ENCODE peak calls at places on chromosome 13, in six cellular contexts. C, J, A, U, B and Q are unnamed samples. For H3K27me3, the result is how much of the 10 kb centered on the place peaks cover.

GRCh38 chr13:46469064-46469463 is 82.0 kb upstream of the RUBCNL start:
- DNase-seq in C (no peak), J (no peak), A (no peak), U (no peak), B (no peak), Q (no peak)

GRCh38 chr13:39956036-39956435 is 300.6 kb downstream of the COG6 start:
- DNase-seq in C (no peak), J (no peak), A (no peak), U (no peak), B (no peak), Q (no peak)

GRCh38 chr13:50561774-50562173 is 281.7 kb downstream of the DLEU7 start:
- DNase-seq in C (no peak), J (no peak), A (no peak), U (no peak), B (no peak), Q (no peak)

GRCh38 chr13:32545083-32545482 is 6.5 kb upstream of the N4BP2L2 start:
- DNase-seq in C (no peak), J (no peak), A (no peak), U (no peak), B (no peak), Q (no peak)

GRCh38 chr13:31056650-31057275 is 104.9 kb downstream of the HSPH1 start:
- DNase-seq in C (no peak), J (no peak), A (no peak), U (no peak), B (no peak), Q (no peak)

GRCh38 chr13:40315416-40316064 is 350.9 kb downstream of the FOXO1 start:
- DNase-seq in C (no peak), J (no peak), A (no peak), U (no peak), B (peak), Q (no peak)

GRCh38 chr13:74444877-74445479 is 310.8 kb upstream of the KLF12 start:
- DNase-seq in C (no peak), J (no peak), A (no peak), U (no peak), B (no peak), Q (no peak)

GRCh38 chr13:30346159-30346788 is 38.9 kb upstream of the KATNAL1 start:
- DNase-seq in C (no peak), J (no peak), A (no peak), U (no peak), B (no peak), Q (no peak)

GRCh38 chr13:91571681-91572080 is 173.3 kb downstream of the GPC5 start:
- DNase-seq in C (no peak), J (no peak), A (no peak), U (no peak), B (no peak), Q (no peak)

GRCh38 chr13:88707652-88708051 is 1036.5 kb downstream of the SLITRK5 start:
- DNase-seq in C (no peak), J (no peak), A (no peak), U (no peak), B (no peak), Q (no peak)

GRCh38 chr13:100566543-100566942 is 22.0 kb downstream of the GGACT start:
- DNase-seq in C (no peak), J (no peak), A (no peak), U (no peak), B (no peak), Q (no peak)

GRCh38 chr13:100443998-100444328 is 144.6 kb downstream of the GGACT start:
- DNase-seq in C (no peak), J (no peak), A (no peak), U (no peak), B (no peak), Q (no peak)

GRCh38 chr13:105019073-105019472 is 1516.4 kb downstream of the EFNB2 start:
- DNase-seq in C (no peak), J (no peak), A (no peak), U (no peak), B (no peak), Q (no peak)

GRCh38 chr13:42168497-42168896 is 103.5 kb upstream of the AKAP11 start:
- DNase-seq in C (no peak), J (no peak), A (no peak), U (no peak), B (no peak), Q (no peak)

GRCh38 chr13:72983085-72983768 is 75.6 kb upstream of the KLF5 start:
- DNase-seq in C (no peak), J (no peak), A (no peak), U (no peak), B (no peak), Q (peak)

GRCh38 chr13:33307820-33308219 is 22.3 kb upstream of the STARD13 start:
- DNase-seq in C (no peak), J (no peak), A (no peak), U (no peak), B (no peak), Q (peak)

GRCh38 chr13:45441633-45442032 is 23.1 kb upstream of the COG3 start:
- DNase-seq in C (no peak), J (no peak), A (no peak), U (no peak), B (no peak), Q (peak)

GRCh38 chr13:64071352-64071751 is 2655.7 kb upstream of the PCDH20 start:
- DNase-seq in C (no peak), J (no peak), A (no peak), U (no peak), B (no peak), Q (no peak)

GRCh38 chr13:48939728-48940127 is 36.0 kb upstream of the FNDC3A start:
- DNase-seq in C (no peak), J (no peak), A (no peak), U (no peak), B (no peak), Q (no peak)

GRCh38 chr13:39888865-39889810 is 233.7 kb downstream of the COG6 start:
- DNase-seq in C (no peak), J (no peak), A (no peak), U (no peak), B (no peak), Q (peak)

GRCh38 chr13:52686381-52686780 is 33.7 kb downstream of the SUGT1 start:
- DNase-seq in C (no peak), J (no peak), A (no peak), U (no peak), B (no peak), Q (no peak)

GRCh38 chr13:76992548-76993001 is 694 bp downstream of the CLN5 start:
- DNase-seq in C (no peak), J (no peak), A (no peak), U (no peak), B (peak), Q (peak)

GRCh38 chr13:109971006-109971744 is 184.8 kb upstream of the IRS2 start:
- DNase-seq in C (no peak), J (no peak), A (peak), U (no peak), B (no peak), Q (no peak)

GRCh38 chr13:21481359-21481758 is 22.3 kb upstream of the ZDHHC20 start:
- DNase-seq in C (no peak), J (no peak), A (no peak), U (no peak), B (no peak), Q (no peak)

GRCh38 chr13:43698743-43699142 is 88.0 kb downstream of the ENOX1 start:
- DNase-seq in C (no peak), J (no peak), A (no peak), U (no peak), B (no peak), Q (peak)

GRCh38 chr13:51475727-51476521 is 23.1 kb upstream of the INTS6 start:
- DNase-seq in C (no peak), J (no peak), A (no peak), U (no peak), B (no peak), Q (no peak)

GRCh38 chr13:20359335-20359734 is 127.2 kb upstream of the GJB6 start:
- DNase-seq in C (no peak), J (no peak), A (no peak), U (no peak), B (no peak), Q (no peak)

GRCh38 chr13:41827507-41828213 is 133.2 kb downstream of the VWA8 start:
- DNase-seq in C (no peak), J (peak), A (no peak), U (no peak), B (no peak), Q (peak)

GRCh38 chr13:46951516-46951915 is 54.7 kb upstream of the HTR2A start:
- DNase-seq in C (no peak), J (no peak), A (no peak), U (no peak), B (no peak), Q (no peak)

GRCh38 chr13:97911311-97912138 is 42.0 kb upstream of the IPO5 start:
- DNase-seq in C (no peak), J (no peak), A (no peak), U (peak), B (no peak), Q (peak)

DNA sequence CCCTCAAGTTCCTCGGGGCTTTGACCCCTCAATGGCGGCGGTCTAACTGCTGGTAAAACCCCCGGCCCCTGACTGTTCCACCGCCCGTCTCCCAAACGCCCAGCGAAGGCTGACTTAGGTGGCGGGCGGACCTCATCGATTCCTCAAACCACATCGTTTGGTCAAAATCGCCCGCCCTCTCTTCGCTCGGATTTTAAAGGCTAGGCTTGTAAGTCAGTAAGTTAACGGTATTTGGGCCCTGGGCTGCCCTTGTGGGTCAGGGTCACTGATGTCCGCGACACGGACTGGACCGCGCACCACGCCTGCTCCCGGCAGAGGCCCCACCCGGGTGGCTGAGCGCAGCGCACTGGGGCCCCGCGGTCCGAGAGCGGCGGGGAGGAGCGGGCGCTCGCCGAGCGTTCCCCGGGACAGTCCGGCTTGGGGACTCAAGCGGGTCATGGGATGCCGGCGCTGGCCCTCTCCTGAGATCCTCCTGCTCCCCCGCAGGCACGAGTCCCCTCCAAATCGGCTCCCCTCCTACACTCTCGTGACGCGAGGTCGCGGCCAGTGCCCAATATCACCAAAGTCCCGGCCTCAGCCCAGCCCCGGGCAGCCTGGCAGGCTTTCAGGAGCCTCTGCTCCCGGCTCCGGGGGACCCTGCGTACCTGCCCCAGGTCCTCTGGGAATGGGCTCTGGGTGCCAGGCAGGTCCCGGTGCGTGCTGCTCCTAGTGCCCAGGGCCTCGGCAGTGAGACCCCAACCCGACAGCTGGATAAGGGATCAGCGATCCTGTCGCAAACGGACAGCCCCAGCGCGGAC is 990 bp downstream of the FLT1 start:
- DNase-seq in C (no peak), J (no peak), A (peak), U (no peak), B (no peak), Q (no peak)
- H3K27me3 ChIP-seq in C (half or more), J (under half), A (half or more), U (under half), B (half or more), Q (under half)

GRCh38 chr13:28746289-28746612 is 27.5 kb upstream of the SLC46A3 start:
- DNase-seq in C (no peak), J (no peak), A (no peak), U (no peak), B (no peak), Q (no peak)
- H3K27ac ChIP-seq in C (no peak), J (no peak), A (no peak), U (no peak), B (no peak), Q (no peak)

DNA sequence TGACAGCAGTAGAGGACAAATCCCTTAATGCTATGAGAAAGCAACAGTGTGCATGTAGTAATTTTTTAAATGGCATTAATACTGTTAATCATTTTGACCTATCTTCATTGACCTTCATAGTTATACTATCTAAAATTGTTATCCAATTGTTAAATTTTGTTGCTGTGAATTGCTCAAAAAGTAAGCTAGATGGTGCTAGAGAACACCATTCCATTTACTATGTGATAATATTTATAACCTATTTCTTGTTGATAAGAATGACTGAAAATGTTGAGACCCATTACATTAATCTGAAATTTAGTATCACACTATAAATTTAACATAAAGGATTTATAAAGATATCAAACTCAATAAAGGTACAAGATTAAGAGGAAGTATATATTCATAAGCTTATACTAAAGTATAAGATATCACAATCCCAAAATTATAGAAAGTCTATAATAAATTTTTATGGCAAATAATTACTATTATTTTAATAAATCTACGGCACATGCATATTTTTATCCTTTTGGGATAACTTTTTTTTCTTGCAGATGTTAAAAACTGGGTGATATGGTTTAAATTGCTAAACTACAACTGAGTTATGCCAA is 1573.3 kb downstream of the PCDH9 start:
- DNase-seq in C (no peak), J (no peak), A (no peak), U (no peak), B (no peak), Q (no peak)
- TF ChIP-seq CTCF in C (peak), J (peak), A (peak), U (peak), B (peak), Q (peak)

DNA sequence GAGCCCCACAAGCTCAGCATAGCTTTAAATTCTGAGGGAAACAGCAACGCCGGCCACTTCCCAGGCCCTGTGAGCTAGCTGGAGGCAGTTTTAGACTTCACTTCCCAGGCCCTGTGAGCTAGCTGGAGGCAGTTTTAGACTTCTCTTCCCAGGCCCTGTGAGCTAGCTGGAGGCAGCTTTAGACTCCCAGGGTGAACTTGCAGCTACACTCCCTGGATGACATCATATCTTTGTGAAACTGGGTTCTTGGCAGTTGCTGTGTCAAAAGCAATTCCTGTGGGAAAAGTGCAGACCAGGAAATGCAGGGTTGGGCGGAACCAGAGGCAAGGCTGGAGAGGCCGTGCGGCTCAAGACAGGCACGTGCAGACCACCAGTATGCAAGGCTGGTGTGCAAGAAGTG is 12.7 kb downstream of the SOX1 start:
- DNase-seq in C (no peak), J (no peak), A (no peak), U (no peak), B (no peak), Q (no peak)
- H3K27me3 ChIP-seq in C (under half), J (under half), A (half or more), U (under half), B (half or more), Q (half or more)

GRCh38 chr13:24267283-24267682 is 42.1 kb upstream of the C1QTNF9 start:
- DNase-seq in C (no peak), J (no peak), A (no peak), U (no peak), B (peak), Q (peak)
- H3K27ac ChIP-seq in C (no peak), J (peak), A (peak), U (no peak), B (peak), Q (no peak)

GRCh38 chr13:23889598-23890224 is 511 bp upstream of the MIPEP start:
- DNase-seq in C (no peak), J (no peak), A (no peak), U (no peak), B (no peak), Q (peak)
- TF ChIP-seq CTCF in C (no peak), J (no peak), A (no peak), U (peak), B (no peak), Q (no peak)

GRCh38 chr13:25882732-25883357 is 169.0 kb downstream of the SHISA2 start:
- DNase-seq in C (no peak), J (no peak), A (no peak), U (no peak), B (no peak), Q (no peak)
- H3K27me3 ChIP-seq in C (under half), J (under half), A (under half), U (under half), B (under half), Q (under half)

GRCh38 chr13:112202966-112203365 is 136.0 kb downstream of the SOX1 start:
- DNase-seq in C (no peak), J (no peak), A (no peak), U (no peak), B (no peak), Q (no peak)
- H3K27ac ChIP-seq in C (no peak), J (no peak), A (no peak), U (no peak), B (no peak), Q (no peak)